ENCODE peak calls at places on chromosomes 6 and 20, in five cellular contexts. B is GM12878, E is NT2/D1, I is HepG2, U is H1. T is an unnamed sample.
A peak's percentile ranks its signal among the peaks of the same experiment; 100 is the strongest.

GRCh38 chr6:37793067-37793466 is 26.5 kb upstream of the ZFAND3 start:
- DNase-seq in B (no peak), E (no peak), I (no peak), U (no peak), T (no peak)

GRCh38 chr6:131717815-131718214 is 7.0 kb upstream of the CTAGE9 start:
- DNase-seq in B (no peak), E (no peak), I (peak; percentile 17), U (no peak), T (no peak)

GRCh38 chr6:87012743-87013142 is 75.4 kb downstream of the HTR1E start:
- DNase-seq in B (no peak), E (no peak), I (no peak), U (no peak), T (no peak)

GRCh38 chr6:36285797-36286196 is 15.9 kb downstream of the PNPLA1 start:
- DNase-seq in B (no peak), E (no peak), I (no peak), U (no peak), T (no peak)

GRCh38 chr6:145213614-145214013 is 521.7 kb downstream of the EPM2A start:
- DNase-seq in B (peak; percentile 7), E (no peak), I (no peak), U (no peak), T (no peak)

GRCh38 chr20:13626724-13627123 is 12.0 kb downstream of the TASP1 start:
- DNase-seq in B (no peak), E (no peak), I (no peak), U (no peak), T (no peak)

GRCh38 chr6:140670013-140670412 is 1295.6 kb upstream of the CITED2 start:
- DNase-seq in B (no peak), E (no peak), I (no peak), U (no peak), T (no peak)

GRCh38 chr6:142647436-142648389 is 297.3 kb downstream of the HIVEP2 start:
- DNase-seq in B (no peak), E (no peak), I (peak; percentile 57), U (no peak), T (no peak)

GRCh38 chr20:3654326-3655031 is 8.7 kb downstream of the GFRA4 start:
- DNase-seq in B (no peak), E (no peak), I (no peak), U (no peak), T (no peak)

GRCh38 chr20:40606237-40606636 is 82.8 kb downstream of the MAFB start:
- DNase-seq in B (no peak), E (no peak), I (no peak), U (no peak), T (no peak)

GRCh38 chr6:158026054-158026900 is 44.6 kb downstream of the SYNJ2 start:
- DNase-seq in B (no peak), E (no peak), I (peak; percentile 83), U (no peak), T (peak; percentile 69)

GRCh38 chr6:71967436-71967835 is 81.1 kb downstream of the RIMS1 start:
- DNase-seq in B (no peak), E (no peak), I (no peak), U (no peak), T (no peak)

GRCh38 chr20:2331092-2331491 is 35.3 kb downstream of the TGM3 start:
- DNase-seq in B (no peak), E (no peak), I (no peak), U (no peak), T (no peak)

GRCh38 chr6:146785001-146785585 is 186.3 kb downstream of the ADGB start:
- DNase-seq in B (no peak), E (peak; percentile 23), I (peak; percentile 36), U (no peak), T (peak; percentile 47)

GRCh38 chr20:23234311-23235078 is 116.1 kb upstream of the NXT1 start:
- DNase-seq in B (no peak), E (no peak), I (no peak), U (no peak), T (no peak)

GRCh38 chr6:137799950-137800568 is 67.0 kb upstream of the TNFAIP3 start:
- DNase-seq in B (no peak), E (peak; percentile 13), I (peak; percentile 59), U (no peak), T (peak; percentile 56)

GRCh38 chr6:158707120-158707519 is 57.3 kb downstream of the SYTL3 start:
- DNase-seq in B (no peak), E (no peak), I (no peak), U (no peak), T (no peak)

GRCh38 chr20:58485326-58485725 is 29.9 kb downstream of the APCDD1L start:
- DNase-seq in B (no peak), E (no peak), I (no peak), U (no peak), T (no peak)

GRCh38 chr6:138105880-138106664 is 1.1 kb downstream of the PERP start:
- DNase-seq in B (no peak), E (peak; percentile 44), I (peak; percentile 63), U (no peak), T (peak; percentile 53)

GRCh38 chr6:46102123-46102522 is 27.7 kb upstream of the ENPP4 start:
- DNase-seq in B (no peak), E (no peak), I (no peak), U (no peak), T (no peak)

GRCh38 chr6:46097381-46097780 is 32.4 kb upstream of the ENPP4 start:
- DNase-seq in B (no peak), E (no peak), I (no peak), U (no peak), T (no peak)

GRCh38 chr6:46095251-46095650 is 34.5 kb upstream of the ENPP4 start:
- DNase-seq in B (no peak), E (no peak), I (no peak), U (no peak), T (no peak)

GRCh38 chr6:46099952-46100351 is 29.8 kb upstream of the ENPP4 start:
- DNase-seq in B (no peak), E (no peak), I (no peak), U (no peak), T (no peak)

GRCh38 chr6:46098678-46099077 is 31.1 kb upstream of the ENPP4 start:
- DNase-seq in B (no peak), E (no peak), I (peak; percentile 68), U (no peak), T (no peak)
- TF ChIP-seq SUZ12 in B (no peak), E (no peak), I (no peak), U (no peak), T (no peak)

GRCh38 chr20:10705801-10706459 is 32.1 kb upstream of the JAG1 start:
- DNase-seq in B (no peak), E (no peak), I (peak; percentile 93), U (no peak), T (no peak)
- TF ChIP-seq SUZ12 in B (no peak), E (no peak), I (no peak), U (no peak), T (no peak)

DNA sequence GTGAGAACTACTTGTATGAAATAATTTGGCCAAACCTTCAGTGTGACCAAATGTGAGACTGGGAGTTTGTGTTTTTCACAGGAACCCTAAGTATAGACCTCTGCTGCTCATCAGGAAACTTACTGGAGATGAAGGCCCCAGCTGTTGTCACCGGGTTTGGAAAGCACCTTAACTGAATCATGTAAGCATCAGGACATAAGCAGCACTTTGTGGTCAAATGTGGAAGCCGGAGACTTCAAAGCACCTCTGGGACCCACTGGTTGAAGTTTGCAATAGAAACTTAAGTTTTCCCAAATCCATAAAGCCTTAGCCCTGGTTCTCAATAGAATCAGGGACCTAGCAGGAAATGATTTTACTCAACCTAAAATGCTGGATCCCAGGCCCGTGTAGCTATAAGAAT is 14.3 kb downstream of the TTPAL start:
- DNase-seq in B (peak; percentile 51), E (no peak), I (no peak), U (no peak), T (no peak)
- TF ChIP-seq SUZ12 in B (no peak), E (no peak), I (no peak), U (no peak), T (no peak)

GRCh38 chr6:111874030-111874425 is 776 bp upstream of the FYN start:
- DNase-seq in B (no peak), E (no peak), I (no peak), U (no peak), T (no peak)

GRCh38 chr6:111873178-111874029 is at the start of gene FYN:
- DNase-seq in B (peak; percentile 76), E (peak; percentile 91), I (peak; percentile 92), U (peak; percentile 93), T (peak; percentile 99)

GRCh38 chr6:111871207-111871606 is 2.0 kb downstream of the FYN start:
- DNase-seq in B (no peak), E (no peak), I (no peak), U (no peak), T (no peak)

GRCh38 chr6:111871725-111872520 is 1.3 kb downstream of the FYN start:
- DNase-seq in B (no peak), E (no peak), I (peak; percentile 41), U (no peak), T (peak; percentile 61)

GRCh38 chr6:111872521-111873177 is 603 bp downstream of the FYN start:
- DNase-seq in B (no peak), E (no peak), I (no peak), U (no peak), T (peak; percentile 73)
- TF ChIP-seq SUZ12 in B (no peak), E (no peak), I (no peak), U (no peak), T (no peak)

GRCh38 chr6:44041461-44042260 is 85.6 kb downstream of the MRPL14 start:
- DNase-seq in B (no peak), E (peak; percentile 69), I (no peak), U (peak; percentile 68), T (no peak)

GRCh38 chr6:44043479-44044153 is 83.6 kb downstream of the MRPL14 start:
- DNase-seq in B (no peak), E (no peak), I (no peak), U (no peak), T (no peak)

GRCh38 chr6:44042261-44043035 is 84.8 kb downstream of the MRPL14 start:
- DNase-seq in B (no peak), E (no peak), I (no peak), U (no peak), T (no peak)

GRCh38 chr6:44044154-44044539 is 83.1 kb downstream of the MRPL14 start:
- DNase-seq in B (no peak), E (no peak), I (peak; percentile 57), U (no peak), T (no peak)

DNA sequence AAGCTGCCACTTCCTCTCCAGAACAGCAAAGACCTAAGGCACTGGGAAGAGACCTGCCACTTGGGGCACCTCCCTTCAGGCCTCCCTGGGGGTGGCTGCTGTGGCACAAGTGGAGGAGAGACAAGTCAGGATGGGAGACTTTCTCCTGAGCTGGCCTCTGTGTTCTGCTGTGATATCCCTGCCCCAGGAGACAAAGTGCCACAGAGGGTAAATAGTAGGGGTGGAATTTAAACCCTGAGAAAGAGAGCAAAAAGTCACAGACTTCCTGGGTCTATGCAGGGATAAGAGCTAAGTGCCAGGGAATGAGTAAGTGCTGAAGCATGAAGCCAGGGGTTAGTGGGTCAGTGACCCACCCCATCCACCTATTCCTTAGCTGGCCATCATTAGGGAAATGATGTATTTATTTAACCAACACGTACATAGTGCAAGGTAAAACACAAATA is 84.2 kb downstream of the MRPL14 start:
- DNase-seq in B (no peak), E (no peak), I (peak; percentile 30), U (no peak), T (no peak)
- TF ChIP-seq SUZ12 in B (no peak), E (no peak), I (no peak), U (no peak), T (no peak)